ENCODE peak calls at places on chromosomes 1 and 21, in eight cellular contexts. W is mammary epithelial cell, U is endothelial cell of umbilical vein, L is colonic mucosa, K is AG04449, Z is left lung, T is GM12878, O is cardiac fibroblast. N is an unnamed sample.

GRCh38 chr1:105608713-105609112 is 1447.8 kb upstream of the PRMT6 start:
- DNase-seq in W (no peak), U (no peak), L (no peak), K (peak; percentile 2), Z (no peak), T (no peak), O (peak; percentile 9), N (no peak)

GRCh38 chr1:73749996-73750395 is 448.0 kb downstream of the LRRIQ3 start:
- DNase-seq in W (no peak), U (no peak), L (no peak), K (no peak), Z (no peak), T (no peak), O (no peak), N (no peak)

GRCh38 chr1:149936992-149937705 is 470 bp upstream of the MTMR11 start:
- DNase-seq in W (peak; percentile 95), U (peak; percentile 36), L (peak; percentile 85), K (no peak), Z (peak; percentile 41), T (no peak), O (peak; percentile 60), N (peak; percentile 70)

GRCh38 chr1:205942631-205943159 is 561 bp downstream of the SLC26A9 start:
- DNase-seq in W (no peak), U (no peak), L (no peak), K (no peak), Z (no peak), T (no peak), O (no peak), N (no peak)

GRCh38 chr1:156705918-156706646 is 699 bp upstream of the CRABP2 start:
- DNase-seq in W (no peak), U (peak; percentile 57), L (peak; percentile 64), K (no peak), Z (peak; percentile 59), T (no peak), O (peak; percentile 40), N (no peak)

GRCh38 chr1:32357619-32358018 is 4.7 kb downstream of the FAM229A start:
- DNase-seq in W (no peak), U (no peak), L (no peak), K (no peak), Z (no peak), T (no peak), O (no peak), N (no peak)

GRCh38 chr1:4062560-4062959 is 162.5 kb upstream of the C1orf174 start:
- DNase-seq in W (no peak), U (no peak), L (no peak), K (no peak), Z (no peak), T (no peak), O (no peak), N (no peak)

GRCh38 chr1:93685918-93686317 is 4.3 kb upstream of the BCAR3 start:
- DNase-seq in W (no peak), U (no peak), L (no peak), K (no peak), Z (no peak), T (no peak), O (no peak), N (no peak)

GRCh38 chr1:90718411-90719320 is 1.6 kb upstream of the BARHL2 start:
- DNase-seq in W (no peak), U (no peak), L (no peak), K (no peak), Z (no peak), T (no peak), O (peak; percentile 9), N (no peak)

GRCh38 chr1:10694274-10694632 is 102.2 kb downstream of the CASZ1 start:
- DNase-seq in W (peak; percentile 47), U (peak; percentile 36), L (peak; percentile 76), K (no peak), Z (no peak), T (no peak), O (peak; percentile 14), N (no peak)

GRCh38 chr1:903721-904270 is 19.9 kb upstream of the SAMD11 start:
- DNase-seq in W (no peak), U (no peak), L (no peak), K (no peak), Z (peak; percentile 33), T (no peak), O (no peak), N (no peak)

GRCh38 chr1:212219679-212220463 is 65.3 kb upstream of the PPP2R5A start:
- DNase-seq in W (no peak), U (no peak), L (no peak), K (peak; percentile 24), Z (no peak), T (no peak), O (no peak), N (peak; percentile 57)

GRCh38 chr21:19010996-19011395 is 607.4 kb upstream of the TMPRSS15 start:
- DNase-seq in W (no peak), U (no peak), L (no peak), K (no peak), Z (no peak), T (no peak), O (no peak), N (no peak)

GRCh38 chr1:230698130-230698529 is 15.8 kb downstream of the AGT start:
- DNase-seq in W (no peak), U (no peak), L (no peak), K (no peak), Z (no peak), T (no peak), O (no peak), N (no peak)

GRCh38 chr1:46646844-46647243 is 21.3 kb downstream of the ATPAF1 start:
- DNase-seq in W (no peak), U (no peak), L (no peak), K (no peak), Z (no peak), T (no peak), O (no peak), N (no peak)

GRCh38 chr1:89257036-89257435 is 15.6 kb downstream of the GBP5 start:
- DNase-seq in W (no peak), U (no peak), L (no peak), K (no peak), Z (no peak), T (no peak), O (no peak), N (no peak)

GRCh38 chr1:59714966-59715365 is 99.8 kb upstream of the HOOK1 start:
- DNase-seq in W (no peak), U (no peak), L (no peak), K (no peak), Z (no peak), T (no peak), O (no peak), N (no peak)

GRCh38 chr1:184648160-184648855 is 106.3 kb downstream of the EDEM3 start:
- DNase-seq in W (no peak), U (no peak), L (no peak), K (no peak), Z (no peak), T (no peak), O (no peak), N (no peak)

GRCh38 chr1:3323021-3323790 is 131.3 kb upstream of the ARHGEF16 start:
- DNase-seq in W (no peak), U (no peak), L (peak; percentile 74), K (no peak), Z (peak; percentile 52), T (no peak), O (no peak), N (no peak)

GRCh38 chr1:246791303-246791918 is 67.2 kb downstream of the SCCPDH start:
- DNase-seq in W (no peak), U (no peak), L (no peak), K (no peak), Z (no peak), T (no peak), O (no peak), N (no peak)

GRCh38 chr1:154609398-154610380 is 1.7 kb upstream of the ADAR start:
- DNase-seq in W (peak; percentile 37), U (no peak), L (peak; percentile 24), K (no peak), Z (no peak), T (no peak), O (peak; percentile 44), N (no peak)
- H3K4me3 ChIP-seq in W (no peak overlapping the region), U (no peak overlapping the region), L (no peak overlapping the region), K (no peak overlapping the region), Z (no peak overlapping the region), T (peak overlapping the region; percentile 49), O (no peak overlapping the region), N (no peak overlapping the region)

DNA sequence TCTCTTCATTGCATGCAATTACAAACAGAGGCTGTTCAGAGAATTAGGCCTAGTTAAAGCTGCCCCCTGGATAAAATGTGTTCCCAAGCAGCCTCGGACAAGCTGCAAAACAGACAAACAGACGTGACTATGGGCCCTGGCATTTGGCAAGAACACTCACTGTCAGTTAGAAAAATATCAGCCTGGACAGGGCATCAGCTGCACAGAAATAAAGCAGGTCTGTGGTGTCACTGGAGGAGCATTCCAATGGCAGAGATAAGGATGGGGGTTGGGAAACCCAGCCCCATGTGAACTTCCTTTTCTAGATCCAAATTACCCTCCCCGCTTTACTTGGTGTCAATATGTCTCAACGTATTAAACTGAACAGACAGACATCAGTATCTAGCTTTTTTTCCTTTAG is 177.1 kb downstream of the GPATCH2 start:
- DNase-seq in W (no peak), U (no peak), L (no peak), K (no peak), Z (no peak), T (no peak), O (peak; percentile 5), N (no peak)
- H3K4me3 ChIP-seq in W (no peak overlapping the region), U (no peak overlapping the region), L (no peak overlapping the region), K (no peak overlapping the region), Z (no peak overlapping the region), T (no peak overlapping the region), O (no peak overlapping the region), N (no peak overlapping the region)

GRCh38 chr21:44706026-44706705 is 5.2 kb downstream of the TSPEAR start:
- DNase-seq in W (no peak), U (no peak), L (peak; percentile 9), K (no peak), Z (no peak), T (no peak), O (no peak), N (no peak)
- H3K4me3 ChIP-seq in W (no peak overlapping the region), U (no peak overlapping the region), L (no peak overlapping the region), K (no peak overlapping the region), Z (no peak overlapping the region), T (no peak overlapping the region), O (no peak overlapping the region), N (no peak overlapping the region)

GRCh38 chr1:25989860-25990650 is 7.8 kb downstream of the PAFAH2 start:
- DNase-seq in W (no peak), U (no peak), L (no peak), K (no peak), Z (no peak), T (no peak), O (no peak), N (no peak)
- H3K4me3 ChIP-seq in W (no peak overlapping the region), U (no peak overlapping the region), L (no peak overlapping the region), K (no peak overlapping the region), Z (no peak overlapping the region), T (no peak overlapping the region), O (no peak overlapping the region), N (no peak overlapping the region)

DNA sequence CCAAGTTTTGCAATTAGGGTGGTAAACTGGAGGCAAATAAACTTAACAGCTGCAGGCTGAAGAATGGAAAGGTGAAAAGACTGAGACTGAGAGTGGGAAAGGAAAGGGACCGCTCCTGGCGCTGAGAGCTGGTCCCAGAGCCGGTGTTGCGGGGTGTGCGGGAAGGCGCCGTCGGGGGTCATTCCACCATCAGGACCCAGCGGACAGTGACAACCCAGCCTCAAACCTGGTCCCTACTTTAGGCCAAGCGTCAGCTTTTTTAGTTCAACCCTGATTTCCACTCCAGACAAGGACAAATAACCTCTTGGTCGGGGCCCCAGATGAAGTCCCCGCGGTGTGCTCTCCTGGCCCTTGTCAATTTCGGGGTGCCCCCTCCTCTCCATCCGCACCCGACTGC is 145.8 kb upstream of the ETS2 start:
- DNase-seq in W (no peak), U (no peak), L (no peak), K (no peak), Z (no peak), T (no peak), O (no peak), N (no peak)
- H3K4me3 ChIP-seq in W (no peak overlapping the region), U (no peak overlapping the region), L (peak overlapping the region; percentile 46), K (no peak overlapping the region), Z (peak overlapping the region; percentile 41), T (no peak overlapping the region), O (no peak overlapping the region), N (no peak overlapping the region)